ENCODE peak calls at places on chromosomes 16 and 17, in five cellular contexts. E, G, P, C and X are unnamed samples.

GRCh38 chr16:80559369-80559768 is 18.6 kb downstream of the DYNLRB2 start:
- DNase-seq in E (no peak), G (no peak), P (no peak), C (no peak), X (no peak)

GRCh38 chr17:82299452-82299851 is 18.0 kb downstream of the CD7 start:
- DNase-seq in E (no peak), C (no peak), G (no peak), P (no peak), X (no peak)

GRCh38 chr17:75010683-75011406 is 1.6 kb upstream of the MRPL58 start:
- DNase-seq in C (peak; percentile 64), P (no peak), G (no peak), E (no peak), X (peak; percentile 39)

GRCh38 chr16:47634126-47634525 is 173.0 kb downstream of the PHKB start:
- DNase-seq in P (no peak), G (no peak), E (no peak), C (peak; percentile 17), X (no peak)

GRCh38 chr16:58022601-58023371 is 2.8 kb upstream of the MMP15 start:
- DNase-seq in C (no peak), P (no peak), G (peak; percentile 84), E (no peak), X (no peak)

GRCh38 chr16:24516900-24517669 is 22.3 kb upstream of the RBBP6 start:
- DNase-seq in P (peak; percentile 83), G (peak; percentile 81), C (peak; percentile 91), E (peak; percentile 53), X (peak; percentile 77)

GRCh38 chr16:11499295-11500089 is 87.2 kb downstream of the LITAF start:
- DNase-seq in P (no peak), G (no peak), E (no peak), C (peak; percentile 75), X (no peak)

GRCh38 chr16:75000481-75001081 is 1.8 kb downstream of the ZNRF1 start:
- DNase-seq in G (no peak), C (no peak), E (no peak), P (no peak), X (no peak)

GRCh38 chr17:2624292-2624731 is 30.9 kb downstream of the PAFAH1B1 start:
- DNase-seq in G (no peak), P (no peak), E (no peak), C (no peak), X (no peak)

GRCh38 chr17:73069164-73069774 is 23.2 kb downstream of the SLC39A11 start:
- DNase-seq in G (no peak), P (no peak), C (no peak), E (no peak), X (no peak)

GRCh38 chr16:66878067-66878466 is 2.2 kb upstream of the PDP2 start:
- DNase-seq in E (no peak), P (no peak), C (no peak), G (no peak), X (no peak)

GRCh38 chr17:40910441-40910841 is 25.4 kb upstream of the KRT20 start:
- DNase-seq in C (no peak), E (no peak), G (peak; percentile 48), P (no peak), X (no peak)

GRCh38 chr17:75034236-75034908 is 12.4 kb downstream of the ATP5PD start:
- DNase-seq in C (peak; percentile 97), P (peak; percentile 92), E (peak; percentile 55), G (peak; percentile 79), X (peak; percentile 69)

GRCh38 chr17:1304962-1305361 is 25.5 kb downstream of the TRARG1 start:
- DNase-seq in E (no peak), P (no peak), C (no peak), G (no peak), X (no peak)

GRCh38 chr16:28623172-28623711 is 13.4 kb upstream of the SULT1A1 start:
- DNase-seq in E (peak; percentile 55), P (no peak), C (peak; percentile 32), G (no peak), X (no peak)

GRCh38 chr17:28948873-28949184 is 2.5 kb downstream of the PHF12 start:
- DNase-seq in E (no peak), C (no peak), G (peak; percentile 23), P (no peak), X (no peak)

GRCh38 chr16:84519855-84520254 is 15.4 kb upstream of the MEAK7 start:
- DNase-seq in P (no peak), C (no peak), G (no peak), E (no peak), X (no peak)

GRCh38 chr17:81731271-81731670 is 19.2 kb downstream of the SLC25A10 start:
- DNase-seq in C (no peak), E (no peak), G (no peak), P (no peak), X (no peak)

GRCh38 chr17:38875477-38876080 is 5.7 kb downstream of the LASP1 start:
- DNase-seq in P (no peak), G (no peak), E (no peak), C (no peak), X (no peak)

GRCh38 chr17:60926466-60927183 is 249.0 kb downstream of the BCAS3 start:
- DNase-seq in P (no peak), E (no peak), C (no peak), G (no peak), X (no peak)

GRCh38 chr17:70187383-70187782 is 18.1 kb downstream of the KCNJ2 start:
- DNase-seq in C (no peak), P (no peak), E (no peak), G (no peak), X (no peak)

GRCh38 chr17:6045621-6046357 is 24.4 kb upstream of the WSCD1 start:
- DNase-seq in P (no peak), C (no peak), E (no peak), G (no peak), X (no peak)

GRCh38 chr16:391885-392335 is 5.1 kb upstream of the NME4 start:
- DNase-seq in P (peak; percentile 78), C (peak; percentile 83), E (peak; percentile 53), G (no peak), X (peak; percentile 79)

GRCh38 chr16:64626771-64627170 is 495.1 kb downstream of the CDH11 start:
- DNase-seq in C (no peak), G (no peak), E (no peak), P (no peak), X (no peak)

GRCh38 chr17:81962499-81963441 is 1.8 kb upstream of the NOTUM start:
- DNase-seq in P (no peak), E (no peak), G (no peak), C (no peak), X (no peak)

GRCh38 chr16:31853300-31853699 is 20.3 kb upstream of the ZNF267 start:
- DNase-seq in G (no peak), P (no peak), E (no peak), C (no peak), X (no peak)

GRCh38 chr17:49214665-49215360 is 4.3 kb downstream of the ABI3 start:
- DNase-seq in P (no peak), E (no peak), G (no peak), C (no peak), X (no peak)

GRCh38 chr17:69672924-69673323 is 258.4 kb downstream of the MAP2K6 start:
- DNase-seq in E (no peak), P (no peak), C (peak; percentile 33), G (no peak), X (no peak)

GRCh38 chr17:75645501-75645888 is 12.3 kb downstream of the SMIM5 start:
- DNase-seq in E (no peak), C (peak; percentile 92), P (no peak), G (peak; percentile 58), X (no peak)

GRCh38 chr17:2937331-2938003 is 125.9 kb downstream of the OR1D5 start:
- DNase-seq in E (no peak), C (no peak), G (no peak), P (no peak), X (no peak)

GRCh38 chr17:60077672-60078519 is 825 bp downstream of the HEATR6 start:
- DNase-seq in P (no peak), C (no peak), E (peak; percentile 6), G (no peak), X (no peak)

GRCh38 chr17:77322534-77323412 is 182.0 kb downstream of the SEC14L1 start:
- DNase-seq in C (peak; percentile 95), P (peak; percentile 99), E (no peak), G (no peak), X (peak; percentile 45)

GRCh38 chr16:89565506-89566372 is 5.3 kb downstream of the RPL13 start:
- DNase-seq in E (no peak), C (peak; percentile 74), G (peak; percentile 27), P (peak; percentile 76), X (peak; percentile 53)

GRCh38 chr16:11689031-11689840 is 21.0 kb downstream of the SNN start:
- DNase-seq in G (no peak), P (peak; percentile 5), E (no peak), C (no peak), X (no peak)

GRCh38 chr17:72234951-72235350 is 114.1 kb downstream of the SOX9 start:
- DNase-seq in G (no peak), C (no peak), E (no peak), P (no peak), X (no peak)